ENCODE peak calls at places on chromosomes 7 and 10, in four cellular contexts. Q, Y, J and W are unnamed samples.

GRCh38 chr10:107165007-107165406 is 501 bp upstream of the SORCS1 start:
- DNase-seq in Q (no peak), Y (no peak), J (no peak), W (no peak)

GRCh38 chr7:142614116-142614515 is 135.2 kb upstream of the PRSS1 start:
- DNase-seq in Q (no peak), Y (no peak), J (no peak), W (no peak)

GRCh38 chr10:80506189-80506575 is 31.5 kb upstream of the SH2D4B start:
- DNase-seq in Q (no peak), J (no peak), Y (no peak), W (no peak)

GRCh38 chr10:114265392-114266053 is 26.5 kb downstream of the VWA2 start:
- DNase-seq in Q (no peak), J (no peak), Y (no peak), W (no peak)

GRCh38 chr10:49601857-49602256 is 8.3 kb upstream of the SLC18A3 start:
- DNase-seq in Q (no peak), Y (no peak), J (no peak), W (no peak)

GRCh38 chr10:81018898-81019890 is 481.5 kb downstream of the SH2D4B start:
- DNase-seq in J (peak), Q (peak), Y (no peak), W (no peak)

GRCh38 chr10:69685802-69686585 is 55.9 kb downstream of the FAM241B start:
- DNase-seq in J (peak), Y (no peak), Q (no peak), W (no peak)

GRCh38 chr10:78754269-78755074 is 314.3 kb upstream of the ZMIZ1 start:
- DNase-seq in Y (no peak), J (no peak), Q (peak), W (no peak)

GRCh38 chr10:132406181-132406580 is 9.2 kb downstream of the PWWP2B start:
- DNase-seq in Y (no peak), Q (no peak), J (no peak), W (no peak)

GRCh38 chr10:101380353-101381017 is 26.5 kb downstream of the BTRC start:
- DNase-seq in Q (no peak), Y (no peak), J (no peak), W (no peak)

GRCh38 chr10:21056461-21056860 is 159.3 kb upstream of the NEBL start:
- DNase-seq in Q (no peak), Y (no peak), J (no peak), W (no peak)

GRCh38 chr10:30999084-30999712 is 32.5 kb downstream of the ZNF438 start:
- DNase-seq in J (no peak), Q (no peak), Y (no peak), W (no peak)

GRCh38 chr10:95819620-95820329 is 63.8 kb downstream of the ENTPD1 start:
- DNase-seq in Q (no peak), J (no peak), Y (no peak), W (no peak)

GRCh38 chr10:48377751-48378585 is 71.5 kb downstream of the MAPK8 start:
- DNase-seq in Y (no peak), Q (no peak), J (no peak), W (no peak)

GRCh38 chr10:45440511-45441062 is 66.6 kb downstream of the ALOX5 start:
- DNase-seq in J (no peak), Y (no peak), Q (no peak), W (no peak)

GRCh38 chr7:3259711-3260424 is 41.2 kb upstream of the SDK1 start:
- DNase-seq in Y (no peak), Q (no peak), J (no peak), W (no peak)

GRCh38 chr7:102117743-102118142 is 168.9 kb upstream of the SH2B2 start:
- DNase-seq in Y (no peak), J (no peak), Q (no peak), W (no peak)

GRCh38 chr10:47164126-47164799 is 135.7 kb upstream of the GDF10 start:
- DNase-seq in J (no peak), Q (no peak), Y (no peak), W (no peak)

GRCh38 chr10:23439920-23440875 is 1.3 kb downstream of the OTUD1 start:
- DNase-seq in Q (no peak), Y (peak), J (no peak), W (no peak)

GRCh38 chr10:55820071-55820470 is 541.0 kb downstream of the ZWINT start:
- DNase-seq in J (no peak), Y (no peak), Q (no peak), W (no peak)

GRCh38 chr7:119270045-119270464 is 1002.9 kb upstream of the KCND2 start:
- DNase-seq in J (peak), Q (peak), Y (peak), W (peak)

GRCh38 chr7:136105191-136105590 is 128.0 kb upstream of the MTPN start:
- DNase-seq in J (no peak), Y (no peak), Q (no peak), W (no peak)

GRCh38 chr10:103618575-103619423 is 125.3 kb downstream of the NEURL1 start:
- DNase-seq in Q (peak), Y (no peak), J (no peak), W (no peak)

GRCh38 chr7:147997636-147998035 is 592.9 kb upstream of the C7orf33 start:
- DNase-seq in Y (no peak), Q (no peak), J (no peak), W (no peak)

GRCh38 chr7:137454169-137455166 is 110.9 kb upstream of the PTN start:
- DNase-seq in Q (peak), Y (no peak), J (peak), W (peak)

GRCh38 chr7:2313450-2314208 is 612 bp downstream of the SNX8 start:
- DNase-seq in Q (no peak), J (peak), Y (no peak), W (no peak)

GRCh38 chr7:112199035-112199655 is 7.1 kb downstream of the DOCK4 start:
- DNase-seq in J (no peak), Q (no peak), Y (no peak), W (no peak)

GRCh38 chr10:5576780-5577472 is 52.2 kb downstream of the CALML3 start:
- DNase-seq in J (peak), Q (no peak), Y (no peak), W (no peak)

GRCh38 chr7:41816111-41816510 is 113.2 kb upstream of the INHBA start:
- DNase-seq in Q (no peak), Y (peak), J (no peak), W (peak)